ENCODE peak calls at places on chromosomes 7 and 10, in six cellular contexts. X is fibroblast of lung, J is heart left ventricle, V is left ventricle myocardium inferior, C is colonic mucosa, H is hepatocyte. F is an unnamed sample. For H3K36me3, the result is how much of the 10 kb centered on the place peaks cover.

GRCh38 chr10:109912335-109913282 is 10.7 kb downstream of the XPNPEP1 start:
- DNase-seq in H (peak), V (no peak), X (peak), C (peak), J (no peak), F (no peak)

GRCh38 chr10:74213571-74214162 is 62.6 kb downstream of the ADK start:
- DNase-seq in H (peak), X (peak), C (peak), J (no peak), V (no peak), F (no peak)

GRCh38 chr7:153941061-153941460 is 111.1 kb upstream of the DPP6 start:
- DNase-seq in V (no peak), J (no peak), X (no peak), C (no peak), H (no peak), F (no peak)

GRCh38 chr7:29146888-29147609 is 712 bp upstream of the CPVL start:
- DNase-seq in V (peak), X (peak), C (peak), J (peak), H (peak), F (peak)

GRCh38 chr7:148161771-148162170 is 428.8 kb upstream of the C7orf33 start:
- DNase-seq in C (no peak), X (no peak), V (no peak), J (no peak), H (no peak), F (no peak)

GRCh38 chr10:120131183-120131582 is 238.7 kb downstream of the SEC23IP start:
- DNase-seq in J (no peak), X (peak), V (no peak), H (peak), C (peak), F (no peak)

GRCh38 chr7:5997210-5997808 is 11.5 kb downstream of the PMS2 start:
- DNase-seq in C (peak), X (peak), J (peak), V (peak), H (peak), F (no peak)

GRCh38 chr7:143283344-143283743 is 1.4 kb upstream of the TMEM139 start:
- DNase-seq in H (no peak), X (no peak), V (no peak), C (peak), J (no peak), F (no peak)

GRCh38 chr10:71381611-71382010 is 15.1 kb upstream of the CDH23 start:
- DNase-seq in J (no peak), H (no peak), C (no peak), V (no peak), X (no peak), F (no peak)

GRCh38 chr10:82742478-82742877 is 867.5 kb downstream of the NRG3 start:
- DNase-seq in J (no peak), V (no peak), H (peak), C (no peak), X (peak), F (no peak)

DNA sequence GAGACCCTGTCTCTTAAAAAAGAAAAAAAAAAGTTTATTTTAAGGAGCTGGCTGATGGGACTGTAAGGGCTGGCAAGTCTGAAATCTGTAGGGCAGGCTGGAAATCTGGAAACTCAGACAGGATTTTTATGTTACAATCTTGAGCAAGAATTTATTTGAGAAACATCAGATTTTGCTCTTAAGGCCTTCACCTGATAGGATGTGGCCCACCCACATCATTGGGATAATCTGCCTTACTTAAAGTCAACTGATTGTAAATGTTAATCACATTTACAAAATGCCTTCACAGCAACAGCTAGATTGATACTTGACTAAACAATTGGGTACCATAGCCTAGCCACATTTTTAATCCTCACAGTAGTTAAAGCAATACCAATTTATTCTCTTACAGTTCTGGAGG is 11.5 kb downstream of the MINDY4 start:
- DNase-seq in C (no peak), H (no peak), X (no peak), J (no peak), V (no peak), F (no peak)
- H3K36me3 ChIP-seq in C (under half), H (under half), X (under half), J (half or more), V (half or more), F (under half)

GRCh38 chr10:21954132-21954531 is 49.4 kb downstream of the DNAJC1 start:
- DNase-seq in C (no peak), J (no peak), V (no peak), X (no peak), H (no peak), F (no peak)

GRCh38 chr10:21950566-21950965 is 53.0 kb downstream of the DNAJC1 start:
- DNase-seq in V (no peak), X (peak), C (no peak), J (no peak), H (no peak), F (no peak)

GRCh38 chr10:21954690-21955089 is 48.8 kb downstream of the DNAJC1 start:
- DNase-seq in V (no peak), H (no peak), C (no peak), X (no peak), J (no peak), F (no peak)

DNA sequence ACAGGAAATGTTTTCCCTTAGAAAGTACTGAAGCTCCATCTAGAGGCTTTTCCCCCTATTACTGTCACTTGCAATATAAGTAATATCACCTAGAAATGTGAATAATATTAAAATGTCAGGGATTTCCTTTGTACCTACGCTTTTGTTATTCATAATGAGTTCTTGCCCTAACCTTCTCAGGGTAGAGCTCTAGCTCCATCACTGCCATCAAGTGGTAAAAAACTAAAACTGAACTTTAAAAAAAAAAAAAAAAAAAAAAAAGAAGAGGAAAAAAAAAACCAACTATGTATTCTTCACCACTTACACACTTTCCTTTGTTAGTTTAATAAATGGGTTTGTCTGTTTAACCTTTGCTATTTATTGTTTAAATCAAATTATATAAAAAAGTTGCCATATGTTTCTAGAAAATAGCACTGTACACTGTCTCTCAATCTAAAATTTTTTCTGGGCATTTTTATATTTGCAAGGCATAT is 49.9 kb downstream of the DNAJC1 start:
- DNase-seq in V (no peak), X (peak), C (no peak), J (no peak), H (peak), F (no peak)
- TF ChIP-seq CTCF in V (peak), X (peak), C (peak), J (peak), H (peak), F (peak)

GRCh38 chr10:6530211-6530840 is 49.8 kb downstream of the PRKCQ start:
- DNase-seq in C (peak), J (no peak), H (no peak), X (no peak), V (no peak), F (peak)
- H3K27ac ChIP-seq in C (peak), J (no peak), H (no peak), X (no peak), V (no peak), F (no peak)

GRCh38 chr10:103614511-103615158 is 121.1 kb downstream of the NEURL1 start:
- DNase-seq in X (no peak), V (no peak), H (no peak), C (no peak), J (peak), F (peak)

GRCh38 chr10:103618027-103618385 is 124.5 kb downstream of the NEURL1 start:
- DNase-seq in C (no peak), J (no peak), X (no peak), H (no peak), V (no peak), F (no peak)

GRCh38 chr10:103618575-103619423 is 125.3 kb downstream of the NEURL1 start:
- DNase-seq in J (peak), V (peak), H (no peak), C (peak), X (peak), F (peak)

GRCh38 chr10:103617362-103618026 is 124.0 kb downstream of the NEURL1 start:
- DNase-seq in H (no peak), C (no peak), J (no peak), V (no peak), X (no peak), F (peak)

DNA sequence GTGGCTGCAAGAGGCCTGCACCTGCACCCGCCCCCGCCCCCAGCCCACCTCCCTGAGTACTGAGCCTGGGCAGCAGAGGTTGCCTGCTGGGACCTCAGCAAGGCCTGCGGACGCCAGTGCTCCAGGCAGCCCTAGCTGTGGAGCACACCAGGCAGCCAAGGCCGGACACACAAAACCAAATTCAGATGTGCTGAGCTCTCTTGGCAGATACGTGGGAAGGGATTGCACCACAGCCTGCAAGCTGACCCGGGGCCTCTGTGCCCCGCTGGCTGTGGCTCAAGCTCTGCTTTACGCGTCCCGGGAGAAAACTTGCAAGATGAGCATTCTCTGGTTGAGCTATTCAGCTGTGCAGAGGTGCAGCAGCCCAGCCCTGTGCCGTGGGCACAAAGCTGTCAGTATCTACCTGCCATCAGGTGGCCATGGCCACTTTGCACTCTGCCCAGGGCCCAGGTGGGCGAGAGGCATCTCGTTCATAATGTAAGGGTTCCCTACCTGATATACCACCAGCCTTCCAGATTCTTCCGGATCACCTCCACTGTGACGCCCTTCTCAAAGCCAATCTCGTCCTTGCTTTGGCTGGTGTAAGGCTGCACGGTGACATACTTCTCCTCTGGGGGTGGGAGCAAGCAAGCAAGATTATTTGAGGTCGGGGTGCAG is 123.3 kb downstream of the NEURL1 start:
- DNase-seq in X (peak), J (no peak), C (peak), H (peak), V (peak), F (peak)
- H3K36me3 ChIP-seq in X (under half), J (under half), C (under half), H (under half), V (under half), F (under half)

DNA sequence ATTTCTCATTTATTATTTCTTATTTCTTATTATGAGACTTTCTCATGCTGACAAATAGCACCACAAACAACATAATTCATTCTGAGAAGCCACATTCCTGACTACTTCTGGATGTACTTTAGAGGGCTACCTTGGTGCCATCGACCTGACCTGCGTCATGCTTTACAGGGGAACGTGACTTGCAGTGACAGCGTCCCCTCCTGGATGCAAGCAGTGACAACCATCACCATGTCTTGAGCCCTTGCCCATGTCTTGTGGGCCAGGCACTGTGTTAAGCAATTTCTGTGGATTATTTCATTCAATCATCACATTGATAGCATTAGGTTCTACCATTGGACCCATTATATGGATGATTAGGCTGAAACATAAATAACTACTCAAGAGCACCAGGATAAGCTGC is 137.0 kb downstream of the ANK3 start:
- DNase-seq in J (no peak), X (no peak), V (no peak), C (no peak), H (no peak), F (no peak)
- TF ChIP-seq CTCF in J (no peak), X (no peak), V (no peak), C (no peak), H (no peak), F (no peak)

GRCh38 chr7:17546206-17546998 is 247.9 kb downstream of the AHR start:
- DNase-seq in H (no peak), C (no peak), X (peak), J (no peak), V (no peak), F (no peak)
- H3K27ac ChIP-seq in H (peak), C (no peak), X (no peak), J (no peak), V (peak), F (no peak)